ENCODE peak calls at places on chromosomes 6 and 20, in four cellular contexts. Q, W, X and R are unnamed samples.

GRCh38 chr20:32240220-32240619 is 32.5 kb downstream of the POFUT1 start:
- DNase-seq in Q (no peak), W (no peak), X (no peak), R (no peak)

GRCh38 chr6:5190467-5190866 is 70.3 kb downstream of the LYRM4 start:
- DNase-seq in Q (no peak), W (peak; percentile 95), X (peak; percentile 98), R (peak; percentile 4)

GRCh38 chr6:113306552-113307145 is 550.5 kb upstream of the MARCKS start:
- DNase-seq in Q (peak; percentile 46), W (peak; percentile 26), X (no peak), R (peak; percentile 14)

GRCh38 chr6:52573295-52573694 is 3.6 kb downstream of the TRAM2 start:
- DNase-seq in Q (no peak), W (peak; percentile 67), X (no peak), R (peak; percentile 48)

GRCh38 chr20:50136822-50137599 is 16.5 kb downstream of the PEDS1 start:
- DNase-seq in Q (no peak), W (peak; percentile 47), X (peak; percentile 59), R (peak; percentile 72)

GRCh38 chr6:129683606-129684322 is 26.2 kb downstream of the ARHGAP18 start:
- DNase-seq in Q (peak; percentile 44), W (peak; percentile 100), X (peak; percentile 100), R (peak; percentile 95)

GRCh38 chr6:36297511-36297910 is 27.7 kb downstream of the PNPLA1 start:
- DNase-seq in Q (no peak), W (no peak), X (no peak), R (no peak)

GRCh38 chr6:52635049-52635577 is 35.8 kb upstream of the TMEM14A start:
- DNase-seq in Q (no peak), W (peak; percentile 39), X (peak; percentile 46), R (no peak)

GRCh38 chr20:58069796-58070663 is 158.4 kb downstream of the ANKRD60 start:
- DNase-seq in Q (no peak), W (no peak), X (no peak), R (no peak)

GRCh38 chr6:43922423-43923375 is 152.7 kb downstream of the VEGFA start:
- DNase-seq in Q (no peak), W (no peak), X (no peak), R (no peak)

GRCh38 chr6:20693466-20694063 is 159.3 kb downstream of the CDKAL1 start:
- DNase-seq in Q (no peak), W (peak; percentile 36), X (peak; percentile 37), R (peak; percentile 9)

GRCh38 chr6:7107578-7108195 is at the start of gene RREB1:
- DNase-seq in Q (peak; percentile 50), W (peak; percentile 65), X (peak; percentile 54), R (peak; percentile 90)

GRCh38 chr20:53773792-53774371 is 180.2 kb upstream of the ZNF217 start:
- DNase-seq in Q (no peak), W (peak; percentile 98), X (peak; percentile 97), R (peak; percentile 56)

GRCh38 chr6:80145509-80145908 is 39.0 kb downstream of the BCKDHB start:
- DNase-seq in Q (no peak), W (no peak), X (no peak), R (no peak)

GRCh38 chr6:88013554-88013953 is 34.1 kb upstream of the SPACA1 start:
- DNase-seq in Q (no peak), W (no peak), X (no peak), R (no peak)

GRCh38 chr20:49405062-49405683 is 77.3 kb downstream of the KCNB1 start:
- DNase-seq in Q (no peak), W (no peak), X (no peak), R (no peak)

GRCh38 chr6:135165031-135165430 is 16.1 kb upstream of the MYB start:
- DNase-seq in Q (no peak), W (no peak), X (no peak), R (no peak)

GRCh38 chr20:59308493-59309201 is 8.2 kb downstream of the EDN3 start:
- DNase-seq in Q (no peak), W (no peak), X (no peak), R (no peak)

GRCh38 chr6:111113731-111114438 is 26.6 kb downstream of the SLC16A10 start:
- DNase-seq in Q (no peak), W (peak; percentile 88), X (peak; percentile 48), R (peak; percentile 23)

GRCh38 chr6:102127253-102127652 is 733.7 kb downstream of the GRIK2 start:
- DNase-seq in Q (no peak), W (no peak), X (no peak), R (no peak)

GRCh38 chr20:31667315-31668285 is 29.9 kb downstream of the COX4I2 start:
- DNase-seq in Q (no peak), W (no peak), X (no peak), R (no peak)

GRCh38 chr6:26284537-26285142 is 80.4 kb upstream of the BTN3A2 start:
- DNase-seq in Q (no peak), W (peak; percentile 74), X (peak; percentile 74), R (peak; percentile 57)

GRCh38 chr6:1903780-1904493 is 294.2 kb downstream of the FOXC1 start:
- DNase-seq in Q (no peak), W (no peak), X (no peak), R (no peak)

GRCh38 chr6:4776493-4776966 is 326 bp downstream of the CDYL start:
- DNase-seq in Q (no peak), W (no peak), X (no peak), R (no peak)

GRCh38 chr6:14055541-14055940 is 62.0 kb upstream of the CD83 start:
- DNase-seq in Q (no peak), W (no peak), X (no peak), R (no peak)

GRCh38 chr6:46781478-46782378 is 11.5 kb upstream of the MEP1A start:
- DNase-seq in Q (peak; percentile 16), W (peak; percentile 49), X (peak; percentile 50), R (peak; percentile 4)

GRCh38 chr20:63652192-63652980 is 838 bp downstream of the STMN3 start:
- DNase-seq in Q (no peak), W (peak; percentile 37), X (no peak), R (peak; percentile 74)

GRCh38 chr20:63655249-63655648 is 2.0 kb upstream of the STMN3 start:
- DNase-seq in Q (no peak), W (no peak), X (no peak), R (no peak)

GRCh38 chr20:63653041-63653973 is at the start of gene STMN3:
- DNase-seq in Q (peak; percentile 74), W (peak; percentile 96), X (peak; percentile 88), R (peak; percentile 97)

GRCh38 chr20:63651942-63652191 is 1.4 kb downstream of the STMN3 start:
- DNase-seq in Q (no peak), W (no peak), X (no peak), R (no peak)

DNA sequence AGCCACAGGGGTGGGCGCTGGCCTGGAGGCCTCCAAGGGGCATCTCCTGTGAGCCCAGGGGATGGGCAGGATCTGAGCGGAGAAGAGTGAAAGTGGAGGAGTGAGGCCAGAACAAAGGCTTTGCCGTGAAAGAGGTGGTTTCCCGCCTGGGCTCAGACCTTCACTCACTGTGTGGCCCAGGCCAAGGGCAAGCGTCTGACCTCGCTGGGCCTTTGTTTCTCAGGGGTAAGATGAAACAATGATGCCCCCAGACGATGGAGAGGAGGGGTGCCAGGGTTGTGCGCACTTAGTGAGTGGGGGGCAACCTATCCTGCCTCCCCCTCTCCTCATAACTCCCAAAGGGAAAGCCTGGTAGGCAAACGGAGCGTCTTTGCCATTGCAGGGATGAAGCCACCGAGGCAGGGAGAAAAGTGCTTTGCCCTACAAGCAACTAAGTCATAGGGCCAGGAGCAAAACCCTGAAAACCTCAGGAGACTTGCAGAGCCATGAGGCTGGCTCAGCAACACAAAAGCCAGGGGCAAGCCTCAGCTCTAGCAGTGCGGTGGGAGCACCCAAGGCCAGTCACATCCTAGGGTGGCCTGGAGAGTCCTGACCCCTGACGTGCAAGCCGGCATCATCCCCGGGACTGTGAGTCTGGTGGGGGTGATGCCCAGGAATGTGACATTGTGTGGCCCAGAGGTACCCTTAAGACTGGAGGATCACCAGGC is 903 bp upstream of the STMN3 start:
- DNase-seq in Q (no peak), W (no peak), X (no peak), R (no peak)
- H3K4me3 ChIP-seq in Q (peak overlapping the region; percentile 73), W (peak overlapping the region; percentile 55), X (peak overlapping the region; percentile 53), R (peak overlapping the region; percentile 67)

DNA sequence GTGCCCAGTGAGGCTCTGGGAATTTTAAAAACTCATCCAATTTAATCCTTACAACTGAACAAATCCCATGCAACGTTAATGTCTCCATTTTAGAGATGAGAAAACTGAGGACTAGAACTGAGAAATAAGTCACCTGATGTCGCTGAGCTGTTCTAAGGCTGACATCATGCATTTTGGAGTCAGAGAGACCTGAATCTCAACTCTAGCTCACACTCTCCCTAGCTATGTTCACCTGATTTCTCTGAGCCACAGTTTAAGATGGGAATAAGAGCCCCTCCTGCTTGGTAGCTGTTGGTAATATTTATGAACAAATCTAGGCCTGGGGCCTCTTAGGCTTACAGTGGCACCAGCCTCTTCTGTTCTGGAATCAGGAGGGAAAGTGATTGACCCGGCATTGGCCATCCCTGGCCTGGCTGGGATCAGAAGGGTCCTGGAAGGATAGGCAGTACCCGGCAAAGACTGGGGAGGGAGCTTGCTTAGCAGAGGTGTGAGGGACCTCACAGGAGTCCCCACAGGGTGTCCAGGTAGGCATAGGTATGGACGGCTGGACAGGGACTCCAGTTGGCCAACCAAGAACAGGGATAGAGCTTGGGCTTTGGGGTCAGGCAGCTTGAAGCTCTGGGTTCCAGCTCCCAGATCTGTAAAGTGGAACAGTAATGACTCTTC is 18.8 kb upstream of the CSNK2A1 start:
- DNase-seq in Q (no peak), W (no peak), X (no peak), R (no peak)
- H3K9me3 ChIP-seq in Q (no peaks in the 10 kb centered on the region), W (no peaks in the 10 kb centered on the region), X (no peaks in the 10 kb centered on the region), R (no peaks in the 10 kb centered on the region)

DNA sequence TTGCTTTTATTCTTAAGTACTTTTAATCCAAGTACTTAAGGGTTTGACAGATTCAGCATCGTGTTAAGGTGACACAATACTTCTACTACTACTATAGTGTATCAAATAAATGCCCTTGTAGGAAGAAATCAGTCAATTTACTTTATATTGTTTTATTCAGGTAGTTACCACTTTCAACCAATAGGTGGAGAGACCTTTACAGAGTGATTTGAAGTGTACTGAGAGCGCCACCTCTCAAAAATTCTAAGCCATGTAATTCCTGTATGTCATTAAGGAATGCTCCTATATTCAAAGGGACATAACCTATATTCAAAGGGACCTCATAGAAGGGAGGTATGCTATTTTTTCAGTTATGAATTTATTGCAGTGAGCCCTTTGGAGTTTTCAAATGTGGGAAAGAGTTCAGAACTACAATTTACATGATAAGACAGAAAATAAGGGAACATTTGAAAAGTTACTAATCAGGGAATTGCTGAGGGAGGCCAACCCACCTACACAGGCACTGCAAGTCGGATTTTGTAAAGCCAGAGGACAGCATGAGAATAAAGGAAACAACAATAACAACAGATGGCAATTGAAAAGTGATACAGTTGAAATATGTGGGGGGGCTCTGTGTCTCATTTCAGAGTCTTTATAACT is 955.6 kb downstream of the TBC1D32 start:
- DNase-seq in Q (no peak), W (peak; percentile 22), X (no peak), R (no peak)
- H3K27me3 ChIP-seq in Q (no peaks in the 10 kb centered on the region), W (no peaks in the 10 kb centered on the region), X (no peaks in the 10 kb centered on the region), R (no peaks in the 10 kb centered on the region)

GRCh38 chr20:610130-611046 is at the start of gene TCF15:
- DNase-seq in Q (no peak), W (peak; percentile 19), X (no peak), R (peak; percentile 61)
- H3K4me3 ChIP-seq in Q (peak within 1 kb of the TSS; percentile 42), W (no peak within 1 kb of the TSS), X (no peak within 1 kb of the TSS), R (peak within 1 kb of the TSS; percentile 32)

GRCh38 chr20:41456341-41456740 is 89.7 kb upstream of the EMILIN3 start:
- DNase-seq in Q (no peak), W (peak; percentile 14), X (peak; percentile 77), R (no peak)
- H3K9me3 ChIP-seq in Q (no peaks in the 10 kb centered on the region), W (no peaks in the 10 kb centered on the region), X (no peaks in the 10 kb centered on the region), R (no peaks in the 10 kb centered on the region)

DNA sequence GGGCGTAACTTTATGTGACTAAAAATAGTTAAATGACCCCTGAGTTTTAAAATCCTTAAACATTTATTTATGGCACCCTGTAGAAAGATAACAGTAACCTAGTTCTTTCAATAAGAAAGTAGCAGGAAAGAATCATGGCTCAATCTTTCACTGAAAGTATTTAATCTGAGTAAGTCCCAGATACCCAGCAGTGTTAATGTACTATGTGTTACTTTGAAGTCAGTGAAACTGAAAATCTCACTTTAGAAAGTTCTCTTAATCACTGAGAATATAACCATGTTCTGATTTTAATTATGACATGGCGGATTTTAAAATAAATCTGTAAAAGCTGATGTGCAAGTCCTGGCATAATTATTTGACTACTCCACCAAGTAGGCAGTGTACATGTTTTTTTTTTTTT is 8.1 kb upstream of the HEY2 start:
- DNase-seq in Q (no peak), W (no peak), X (no peak), R (no peak)
- H3K27me3 ChIP-seq in Q (no peaks in the 10 kb centered on the region), W (peaks cover 10% of the 10 kb centered on the region), X (peaks cover 21% of the 10 kb centered on the region), R (peaks cover 35% of the 10 kb centered on the region)